ENCODE peak calls at places on chromosomes 12 and 14, in six cellular contexts. O is keratinocyte, K is fibroblast of lung, Z is GM23248, N is adipocyte, P is colonic mucosa. G is an unnamed sample. For H3K9me3, the result is how much of the 10 kb centered on the place peaks cover.

GRCh38 chr12:25764892-25765291 is 193.6 kb upstream of the RASSF8 start:
- DNase-seq in Z (no peak), K (no peak), P (no peak), N (peak), O (no peak), G (no peak)

GRCh38 chr12:20438307-20438779 is 70.0 kb downstream of the PDE3A start:
- DNase-seq in Z (peak), K (peak), P (no peak), N (peak), O (no peak), G (no peak)

GRCh38 chr14:101020971-101021370 is 117.4 kb upstream of the RTL1 start:
- DNase-seq in N (no peak), Z (no peak), O (no peak), K (no peak), P (peak), G (peak)

GRCh38 chr12:12560587-12561304 is 1.9 kb downstream of the DUSP16 start:
- DNase-seq in P (peak), K (peak), N (peak), Z (peak), O (peak), G (no peak)

GRCh38 chr14:72801841-72802587 is 91.9 kb downstream of the DPF3 start:
- DNase-seq in N (no peak), P (no peak), K (no peak), O (no peak), Z (no peak), G (no peak)

GRCh38 chr14:52015411-52016030 is 26.2 kb downstream of the RTRAF start:
- DNase-seq in Z (peak), P (no peak), O (no peak), N (no peak), K (no peak), G (no peak)

GRCh38 chr12:65335021-65335714 is 56.7 kb downstream of the MSRB3 start:
- DNase-seq in P (no peak), K (peak), Z (peak), O (no peak), N (peak), G (no peak)

GRCh38 chr12:11927311-11927935 is 143.3 kb upstream of the BCL2L14 start:
- DNase-seq in O (no peak), K (peak), P (no peak), Z (no peak), N (no peak), G (no peak)

GRCh38 chr14:103846569-103847438 is 571 bp downstream of the PPP1R13B start:
- DNase-seq in K (no peak), O (no peak), P (peak), Z (peak), N (peak), G (peak)

GRCh38 chr14:104150201-104151027 is 12.0 kb downstream of the KIF26A start:
- DNase-seq in P (no peak), N (peak), K (peak), Z (peak), O (no peak), G (peak)

GRCh38 chr12:64714551-64714968 is 44.6 kb downstream of the GNS start:
- DNase-seq in Z (no peak), N (no peak), K (no peak), O (no peak), P (no peak), G (no peak)

GRCh38 chr12:89856431-89856830 is 147.8 kb upstream of the ATP2B1 start:
- DNase-seq in O (no peak), K (peak), P (no peak), Z (peak), N (no peak), G (no peak)

GRCh38 chr12:124630791-124631313 is 63.4 kb upstream of the NCOR2 start:
- DNase-seq in K (no peak), P (no peak), Z (no peak), O (no peak), N (no peak), G (no peak)

GRCh38 chr12:59695379-59695778 is 99.5 kb downstream of the SLC16A7 start:
- DNase-seq in Z (peak), O (peak), P (no peak), N (peak), K (peak), G (no peak)

GRCh38 chr14:38254565-38255407 is 1.1 kb downstream of the CLEC14A start:
- DNase-seq in N (peak), P (no peak), Z (peak), O (no peak), K (peak), G (no peak)

GRCh38 chr12:94954029-94954685 is 49.3 kb downstream of the NDUFA12 start:
- DNase-seq in Z (peak), N (peak), O (peak), K (peak), P (peak), G (no peak)

GRCh38 chr12:47715877-47716548 is 9.3 kb downstream of the ENDOU start:
- DNase-seq in K (no peak), N (no peak), O (no peak), P (peak), Z (no peak), G (no peak)

GRCh38 chr12:47717046-47717442 is 8.2 kb downstream of the ENDOU start:
- DNase-seq in Z (no peak), O (no peak), P (peak), K (peak), N (no peak), G (no peak)

GRCh38 chr12:47715393-47715876 is 9.6 kb upstream of the RPAP3 start:
- DNase-seq in K (peak), Z (peak), N (peak), O (peak), P (peak), G (peak)

GRCh38 chr12:47718531-47718930 is 6.8 kb downstream of the ENDOU start:
- DNase-seq in N (no peak), P (no peak), K (no peak), Z (no peak), O (no peak), G (no peak)

DNA sequence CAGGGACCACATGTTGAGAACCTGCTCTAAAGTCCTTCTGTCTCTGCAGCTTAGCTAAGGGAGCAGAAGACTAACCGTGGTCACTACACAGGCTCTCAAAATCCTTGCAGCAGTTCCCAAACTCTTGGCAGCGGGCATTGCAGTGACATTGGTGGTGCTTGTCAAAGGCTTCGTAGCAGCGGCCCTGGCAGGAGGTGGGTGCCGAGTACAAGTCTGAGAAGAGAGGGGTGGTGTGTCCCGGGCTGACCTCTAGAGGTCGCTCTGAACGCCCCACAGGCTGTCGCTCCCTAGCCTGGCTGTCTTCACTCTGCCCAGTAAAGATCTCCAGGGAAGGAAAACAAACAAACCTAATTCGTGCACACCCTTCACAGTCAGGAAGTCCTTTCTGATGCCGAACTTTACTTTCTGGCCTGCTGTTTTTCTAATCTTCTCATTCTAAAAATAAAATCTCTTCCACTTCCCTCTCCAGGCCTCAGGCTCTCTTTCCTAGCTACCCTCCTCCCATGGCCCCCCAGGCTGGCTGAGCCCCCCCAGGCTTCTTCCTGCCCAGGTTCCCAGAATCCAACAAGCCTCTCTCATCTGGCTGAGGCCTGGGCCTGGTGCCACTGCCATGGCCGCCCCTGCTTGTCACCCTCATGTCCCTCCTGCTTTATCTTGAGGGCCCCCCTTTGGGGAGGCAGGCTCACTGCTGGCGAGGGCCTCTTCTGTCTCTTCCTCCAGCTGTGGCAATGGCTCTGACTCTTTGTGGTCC is 7.7 kb downstream of the ENDOU start:
- DNase-seq in Z (peak), O (no peak), P (peak), K (peak), N (peak), G (peak)
- H3K9ac ChIP-seq in Z (peak), O (no peak), P (peak), K (peak), N (peak), G (peak)

GRCh38 chr12:87382959-87383591 is 646.1 kb downstream of the C12orf50 start:
- DNase-seq in K (no peak), Z (no peak), O (no peak), N (no peak), P (no peak), G (no peak)
- H3K9me3 ChIP-seq in K (under half), Z (under half), O (under half), N (under half), P (under half), G (under half)

GRCh38 chr12:107025691-107026090 is 38.7 kb upstream of the MTERF2 start:
- DNase-seq in N (peak), Z (peak), K (no peak), P (no peak), O (no peak), G (no peak)

GRCh38 chr12:107032266-107032665 is 45.3 kb upstream of the MTERF2 start:
- DNase-seq in N (no peak), P (no peak), Z (no peak), K (no peak), O (no peak), G (no peak)

GRCh38 chr12:107027304-107028053 is 40.5 kb upstream of the MTERF2 start:
- DNase-seq in O (peak), Z (peak), K (peak), P (no peak), N (peak), G (no peak)
- H3K9ac ChIP-seq in O (peak), Z (peak), K (no peak), P (no peak), N (peak), G (peak)

GRCh38 chr12:113762849-113763816 is 203.0 kb downstream of the RBM19 start:
- DNase-seq in Z (no peak), O (no peak), K (no peak), N (no peak), P (no peak), G (no peak)
- H3K9me3 ChIP-seq in Z (under half), O (under half), K (under half), N (under half), P (under half), G (under half)

GRCh38 chr12:2052861-2053674 is at the start of gene CACNA1C:
- DNase-seq in K (peak), Z (peak), N (peak), O (no peak), P (peak), G (peak)

GRCh38 chr12:2054091-2055018 is 1.6 kb downstream of the CACNA1C start:
- DNase-seq in N (peak), P (no peak), O (no peak), K (no peak), Z (peak), G (no peak)

GRCh38 chr12:2053675-2054070 is 886 bp downstream of the CACNA1C start:
- DNase-seq in N (peak), K (peak), O (no peak), P (no peak), Z (peak), G (no peak)

GRCh38 chr12:2049604-2050540 is 2.9 kb upstream of the CACNA1C start:
- DNase-seq in N (no peak), Z (peak), P (no peak), K (no peak), O (no peak), G (no peak)

GRCh38 chr12:2051700-2052625 is 824 bp upstream of the CACNA1C start:
- DNase-seq in O (no peak), K (no peak), N (peak), P (no peak), Z (peak), G (no peak)
- H3K9ac ChIP-seq in O (no peak), K (no peak), N (peak), P (no peak), Z (peak), G (no peak)

GRCh38 chr12:126437934-126438333 is 1372.7 kb downstream of the AACS start:
- DNase-seq in K (no peak), O (no peak), P (no peak), Z (no peak), N (no peak), G (no peak)

GRCh38 chr12:126430921-126431320 is 1365.7 kb downstream of the AACS start:
- DNase-seq in K (no peak), P (no peak), O (no peak), N (no peak), Z (no peak), G (no peak)

GRCh38 chr12:126432780-126433179 is 1367.5 kb downstream of the AACS start:
- DNase-seq in N (no peak), O (no peak), P (no peak), K (no peak), Z (no peak), G (no peak)

GRCh38 chr12:126436041-126436440 is 1370.8 kb downstream of the AACS start:
- DNase-seq in K (no peak), O (no peak), P (no peak), Z (no peak), N (no peak), G (no peak)

GRCh38 chr12:126434412-126434811 is 1369.2 kb downstream of the AACS start:
- DNase-seq in N (no peak), K (no peak), P (no peak), Z (no peak), O (no peak), G (no peak)
- H3K9me3 ChIP-seq in N (under half), K (under half), P (under half), Z (under half), O (under half), G (under half)

GRCh38 chr14:94027566-94028449 is 1.7 kb downstream of the OTUB2 start:
- DNase-seq in Z (peak), O (peak), P (no peak), N (no peak), K (no peak), G (no peak)

GRCh38 chr14:94026886-94027469 is 838 bp downstream of the OTUB2 start:
- DNase-seq in P (no peak), Z (no peak), N (no peak), O (no peak), K (no peak), G (no peak)

GRCh38 chr14:94025720-94026119 is 420 bp upstream of the OTUB2 start:
- DNase-seq in Z (peak), N (no peak), K (no peak), O (no peak), P (no peak), G (no peak)

GRCh38 chr14:94024549-94024948 is 1.6 kb upstream of the OTUB2 start:
- DNase-seq in P (no peak), K (no peak), N (no peak), O (no peak), Z (no peak), G (no peak)

DNA sequence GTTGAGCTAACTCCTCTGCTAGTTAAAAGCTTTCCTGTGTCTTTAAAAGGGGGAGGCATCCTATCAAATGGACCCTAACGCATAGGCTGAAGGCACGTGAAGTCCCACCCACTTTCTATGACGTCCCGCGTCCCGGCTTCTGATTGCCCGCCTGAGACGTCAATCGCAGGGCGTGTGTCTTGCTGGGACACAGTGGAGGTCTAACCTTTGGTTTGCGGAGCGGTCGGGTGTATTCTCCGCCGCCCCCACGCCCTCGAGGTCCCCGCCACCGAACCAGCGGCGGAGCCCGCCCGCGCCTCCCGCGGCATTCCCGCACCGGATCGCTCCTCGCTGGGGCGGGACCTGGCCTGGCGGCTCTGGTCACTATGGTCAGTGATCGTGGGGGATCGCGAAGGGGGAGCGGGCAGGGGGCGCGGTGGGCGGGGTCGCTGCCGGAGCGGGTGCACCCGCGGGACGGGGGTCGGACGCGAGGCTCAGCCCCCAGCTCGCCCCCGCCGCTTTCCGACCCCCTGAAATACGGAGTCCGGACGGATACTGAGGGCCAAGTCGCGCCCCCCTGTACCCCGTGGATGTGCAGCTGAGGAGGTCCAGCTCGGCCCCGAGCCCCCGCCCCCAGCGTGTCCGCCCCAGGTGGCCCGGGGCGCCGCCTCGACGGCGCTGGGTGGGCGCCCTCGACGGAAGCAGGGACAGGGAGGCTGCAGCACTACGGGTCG is at the start of gene OTUB2:
- DNase-seq in Z (peak), O (peak), N (peak), K (peak), P (peak), G (peak)
- H3K9ac ChIP-seq in Z (peak), O (no peak), N (peak), K (peak), P (peak), G (no peak)